ENCODE peak calls at places on chromosomes 3 and 15, in ten cellular contexts. I is CD8-positive, alpha-beta T cell; X is CD8-positive, alpha-beta memory T cell; C is psoas muscle; F is IMR-90; J is stomach; Q is transverse colon; H is naive thymus-derived CD4-positive, alpha-beta T cell; S is heart left ventricle; Z is HCT116. N is an unnamed sample. For H3K4me1, the result is how much of the 10 kb centered on the place peaks cover.

GRCh38 chr3:59313365-59313764 is 263.5 kb upstream of the CFAP20DC start:
- DNase-seq in I (no peak), X (no peak), C (peak), F (peak), J (peak), Q (peak), H (no peak), S (peak), Z (peak), N (peak)

GRCh38 chr3:128033102-128033501 is 19.1 kb upstream of the SEC61A1 start:
- DNase-seq in I (no peak), X (no peak), C (no peak), F (no peak), J (no peak), Q (no peak), H (no peak), S (no peak), Z (no peak), N (no peak)

GRCh38 chr15:90872481-90873184 is 4.2 kb downstream of the FURIN start:
- DNase-seq in I (no peak), X (no peak), C (no peak), F (peak), J (no peak), Q (no peak), H (no peak), S (no peak), Z (no peak), N (peak)

GRCh38 chr15:95604634-95605036 is 725.9 kb upstream of the NR2F2 start:
- DNase-seq in I (no peak), X (no peak), C (no peak), F (peak), J (no peak), Q (no peak), H (no peak), S (no peak), Z (no peak), N (no peak)

GRCh38 chr15:67185621-67186225 is 68.7 kb downstream of the AAGAB start:
- DNase-seq in I (no peak), X (no peak), C (peak), F (no peak), J (no peak), Q (no peak), H (no peak), S (no peak), Z (no peak), N (no peak)

GRCh38 chr3:102180291-102180931 is 254.4 kb upstream of the ZPLD1 start:
- DNase-seq in I (no peak), X (no peak), C (no peak), F (peak), J (no peak), Q (no peak), H (no peak), S (no peak), Z (no peak), N (no peak)

GRCh38 chr3:197006860-197007259 is 22.8 kb downstream of the MELTF start:
- DNase-seq in I (no peak), X (peak), C (no peak), F (no peak), J (no peak), Q (no peak), H (no peak), S (no peak), Z (no peak), N (no peak)

GRCh38 chr15:55289011-55289572 is 521 bp downstream of the RAB27A start:
- DNase-seq in I (no peak), X (peak), C (peak), F (peak), J (peak), Q (peak), H (peak), S (no peak), Z (no peak), N (peak)

GRCh38 chr3:50610181-50610971 is 1.2 kb downstream of the CISH start:
- DNase-seq in I (no peak), X (no peak), C (peak), F (no peak), J (peak), Q (peak), H (no peak), S (peak), Z (no peak), N (peak)

GRCh38 chr15:100905855-100906254 is 13.3 kb upstream of the LRRK1 start:
- DNase-seq in I (no peak), X (no peak), C (no peak), F (no peak), J (no peak), Q (no peak), H (no peak), S (no peak), Z (no peak), N (no peak)

GRCh38 chr3:159200176-159200575 is 398.3 kb downstream of the MFSD1 start:
- DNase-seq in I (no peak), X (no peak), C (no peak), F (no peak), J (no peak), Q (no peak), H (no peak), S (no peak), Z (peak), N (no peak)

GRCh38 chr15:73682597-73683090 is 1.5 kb upstream of the CD276 start:
- DNase-seq in I (no peak), X (no peak), C (no peak), F (no peak), J (no peak), Q (no peak), H (no peak), S (no peak), Z (no peak), N (no peak)

GRCh38 chr3:106691476-106691875 is 685.8 kb upstream of the CCDC54 start:
- DNase-seq in I (no peak), X (no peak), C (no peak), F (no peak), J (no peak), Q (no peak), H (no peak), S (no peak), Z (no peak), N (no peak)

GRCh38 chr3:33921608-33922007 is 123.2 kb downstream of the PDCD6IP start:
- DNase-seq in I (no peak), X (no peak), C (no peak), F (peak), J (no peak), Q (no peak), H (no peak), S (no peak), Z (no peak), N (no peak)

GRCh38 chr15:32909431-32909830 is 191.6 kb downstream of the GREM1 start:
- DNase-seq in I (no peak), X (no peak), C (no peak), F (peak), J (no peak), Q (no peak), H (no peak), S (no peak), Z (no peak), N (no peak)

GRCh38 chr3:167882057-167882667 is 146.6 kb downstream of the SERPINI1 start:
- DNase-seq in I (no peak), X (no peak), C (no peak), F (peak), J (no peak), Q (no peak), H (no peak), S (no peak), Z (peak), N (no peak)

GRCh38 chr15:99580061-99580460 is 14.3 kb downstream of the MEF2A start:
- DNase-seq in I (no peak), X (no peak), C (no peak), F (no peak), J (no peak), Q (no peak), H (no peak), S (no peak), Z (no peak), N (no peak)

GRCh38 chr3:38133209-38133556 is 3.7 kb downstream of the ACAA1 start:
- DNase-seq in I (no peak), X (no peak), C (no peak), F (no peak), J (no peak), Q (peak), H (no peak), S (no peak), Z (no peak), N (no peak)

GRCh38 chr3:182794806-182795369 is 1.6 kb downstream of the ATP11B start:
- DNase-seq in I (no peak), X (no peak), C (no peak), F (peak), J (no peak), Q (no peak), H (no peak), S (no peak), Z (no peak), N (no peak)

GRCh38 chr3:129003578-129004112 is 2.5 kb downstream of the EFCC1 start:
- DNase-seq in I (peak), X (peak), C (no peak), F (no peak), J (peak), Q (peak), H (peak), S (peak), Z (peak), N (peak)

GRCh38 chr3:15794303-15794771 is 3.4 kb downstream of the ANKRD28 start:
- DNase-seq in I (no peak), X (peak), C (no peak), F (peak), J (no peak), Q (no peak), H (no peak), S (no peak), Z (no peak), N (no peak)

GRCh38 chr15:97900006-97900405 is 60.5 kb upstream of the ARRDC4 start:
- DNase-seq in I (no peak), X (no peak), C (no peak), F (no peak), J (no peak), Q (no peak), H (no peak), S (no peak), Z (no peak), N (no peak)

GRCh38 chr3:111984636-111985298 is 5.9 kb downstream of the ABHD10 start:
- DNase-seq in I (no peak), X (no peak), C (no peak), F (no peak), J (no peak), Q (no peak), H (no peak), S (no peak), Z (no peak), N (no peak)

GRCh38 chr3:35777563-35777962 is 138.2 kb downstream of the ARPP21 start:
- DNase-seq in I (no peak), X (no peak), C (no peak), F (no peak), J (no peak), Q (no peak), H (no peak), S (no peak), Z (no peak), N (no peak)

GRCh38 chr3:104353951-104354350 is 1012.8 kb upstream of the ALCAM start:
- DNase-seq in I (no peak), X (no peak), C (no peak), F (no peak), J (no peak), Q (no peak), H (no peak), S (no peak), Z (no peak), N (no peak)

GRCh38 chr15:74173545-74174215 is at the start of gene ISLR:
- DNase-seq in I (no peak), X (no peak), C (no peak), F (peak), J (no peak), Q (peak), H (no peak), S (peak), Z (no peak), N (no peak)

GRCh38 chr15:76996526-76997401 is 1.8 kb downstream of the PSTPIP1 start:
- DNase-seq in I (peak), X (peak), C (peak), F (peak), J (no peak), Q (no peak), H (peak), S (peak), Z (no peak), N (no peak)

GRCh38 chr15:56017511-56017910 is 24.1 kb upstream of the NEDD4 start:
- DNase-seq in I (no peak), X (no peak), C (no peak), F (no peak), J (no peak), Q (no peak), H (no peak), S (no peak), Z (no peak), N (no peak)

DNA sequence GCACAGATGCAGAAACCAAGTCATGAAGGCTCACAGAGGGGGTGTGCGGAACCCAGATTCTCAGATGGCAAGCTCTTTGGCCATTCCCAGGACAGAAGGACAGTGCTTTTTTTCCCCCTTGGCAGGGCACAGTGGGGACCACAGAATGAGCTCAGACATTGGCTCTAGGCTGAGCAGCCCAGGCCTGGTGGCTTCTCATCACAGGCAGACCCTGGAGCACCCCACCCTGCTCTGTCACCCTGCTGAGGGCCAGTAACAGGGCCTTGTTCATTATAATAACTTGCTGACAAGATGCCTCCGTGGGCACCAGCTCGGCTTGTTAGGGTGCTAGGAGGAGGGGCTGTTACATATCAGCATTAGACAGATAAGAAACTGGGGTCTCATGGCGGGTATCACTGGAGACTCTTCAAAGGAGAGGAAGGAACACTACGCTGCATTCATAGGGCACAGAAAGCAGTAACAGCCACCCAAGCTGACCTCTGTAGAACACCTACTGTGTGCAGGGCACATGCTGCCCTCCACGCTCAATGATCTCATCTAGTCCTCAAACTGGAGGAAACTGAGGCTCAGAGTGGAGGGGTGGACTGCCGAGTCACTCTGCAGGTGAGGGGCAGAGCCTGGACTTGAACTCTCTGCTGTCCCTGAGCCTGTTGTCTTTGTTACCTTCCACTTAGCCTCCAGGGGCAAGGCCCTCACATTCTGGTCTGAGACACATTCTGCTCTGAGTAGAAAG is 69.9 kb upstream of the SEC13 start:
- DNase-seq in I (no peak), X (no peak), C (no peak), F (no peak), J (no peak), Q (no peak), H (no peak), S (no peak), Z (no peak), N (no peak)
- H3K4me1 ChIP-seq in I (under half), X (under half), C (under half), F (under half), J (under half), Q (under half), H (under half), S (under half), Z (under half), N (under half)

GRCh38 chr3:188468196-188468595 is 314.2 kb downstream of the LPP start:
- DNase-seq in I (no peak), X (no peak), C (no peak), F (no peak), J (no peak), Q (no peak), H (no peak), S (no peak), Z (no peak), N (no peak)
- H3K4me3 ChIP-seq in I (no peak), X (no peak), C (no peak), F (no peak), J (no peak), Q (no peak), H (no peak), S (no peak), Z (no peak), N (no peak)

GRCh38 chr3:125143982-125144652 is 68.4 kb downstream of the SLC12A8 start:
- DNase-seq in I (no peak), X (no peak), C (no peak), F (no peak), J (no peak), Q (no peak), H (no peak), S (peak), Z (no peak), N (no peak)
- H3K27ac ChIP-seq in I (no peak), X (no peak), C (no peak), F (no peak), J (peak), Q (no peak), H (no peak), S (peak), Z (no peak), N (no peak)

GRCh38 chr3:195880037-195880431 is 28.3 kb downstream of the TNK2 start:
- DNase-seq in I (no peak), X (no peak), C (no peak), F (no peak), J (no peak), Q (no peak), H (no peak), S (peak), Z (no peak), N (no peak)
- H3K4me1 ChIP-seq in I (under half), X (under half), C (under half), F (under half), J (under half), Q (under half), H (under half), S (under half), Z (under half), N (under half)

GRCh38 chr3:188946351-188946750 is 225.4 kb upstream of the TPRG1 start:
- DNase-seq in I (no peak), X (no peak), C (no peak), F (no peak), J (no peak), Q (no peak), H (no peak), S (no peak), Z (no peak), N (no peak)

GRCh38 chr3:188947401-188947982 is 224.3 kb upstream of the TPRG1 start:
- DNase-seq in I (no peak), X (no peak), C (peak), F (peak), J (peak), Q (peak), H (no peak), S (peak), Z (peak), N (peak)

GRCh38 chr3:188947983-188948657 is 223.7 kb upstream of the TPRG1 start:
- DNase-seq in I (no peak), X (no peak), C (peak), F (peak), J (peak), Q (peak), H (no peak), S (peak), Z (peak), N (peak)

GRCh38 chr3:188948658-188949400 is 222.9 kb upstream of the TPRG1 start:
- DNase-seq in I (no peak), X (no peak), C (no peak), F (peak), J (peak), Q (peak), H (no peak), S (no peak), Z (peak), N (peak)

DNA sequence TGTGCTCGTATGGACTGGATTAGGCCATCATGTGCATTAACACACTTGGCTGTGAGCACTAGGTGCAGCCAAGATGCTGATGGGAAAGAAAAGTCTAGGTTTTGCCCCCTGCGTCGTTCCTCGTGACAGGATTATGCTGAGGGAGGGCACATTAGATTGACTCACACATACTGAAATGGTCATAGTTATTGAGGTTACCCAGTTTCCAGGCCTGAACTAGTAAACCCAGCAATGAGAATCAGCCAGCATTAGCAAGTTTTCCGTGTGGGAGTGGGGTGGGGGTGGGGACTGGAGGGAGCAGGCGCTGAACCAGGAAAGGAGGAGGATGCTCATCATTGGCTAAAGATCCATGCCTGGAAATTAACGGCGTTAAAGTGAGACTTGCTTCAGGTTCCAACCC is 224.9 kb upstream of the TPRG1 start:
- DNase-seq in I (no peak), X (no peak), C (peak), F (no peak), J (no peak), Q (no peak), H (no peak), S (no peak), Z (no peak), N (no peak)
- H3K4me3 ChIP-seq in I (no peak), X (no peak), C (peak), F (no peak), J (peak), Q (peak), H (no peak), S (peak), Z (peak), N (peak)

DNA sequence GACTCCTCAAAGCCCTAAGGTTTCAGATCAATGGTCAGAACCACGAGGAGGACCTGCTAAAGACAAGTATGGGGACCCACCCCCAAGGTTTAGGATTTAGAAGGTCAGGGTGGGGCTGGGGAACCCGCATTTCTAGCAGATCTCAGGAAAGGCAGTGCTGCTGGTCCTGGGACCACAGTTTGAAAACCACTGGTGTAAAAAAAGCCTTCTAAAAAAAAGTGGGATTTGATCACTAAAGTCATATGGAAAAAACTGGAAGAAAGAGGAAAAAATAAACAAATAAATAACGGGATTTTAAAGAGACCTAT is 832 bp downstream of the SLC41A3 start:
- DNase-seq in I (no peak), X (no peak), C (no peak), F (no peak), J (no peak), Q (no peak), H (no peak), S (no peak), Z (no peak), N (no peak)
- H3K27ac ChIP-seq in I (peak), X (no peak), C (peak), F (no peak), J (peak), Q (peak), H (peak), S (peak), Z (peak), N (no peak)

GRCh38 chr15:80852676-80853075 is 73.5 kb downstream of the CEMIP start:
- DNase-seq in I (no peak), X (no peak), C (no peak), F (no peak), J (no peak), Q (peak), H (no peak), S (no peak), Z (no peak), N (no peak)
- H3K4me1 ChIP-seq in I (under half), X (under half), C (under half), F (under half), J (under half), Q (under half), H (under half), S (under half), Z (half or more), N (under half)

GRCh38 chr3:13853256-13853977 is 26.5 kb downstream of the WNT7A start:
- DNase-seq in I (no peak), X (no peak), C (no peak), F (no peak), J (no peak), Q (no peak), H (no peak), S (no peak), Z (no peak), N (no peak)
- H3K4me3 ChIP-seq in I (no peak), X (no peak), C (no peak), F (no peak), J (no peak), Q (no peak), H (no peak), S (no peak), Z (no peak), N (no peak)

N was measured in pancreas.